ENCODE peak calls at places on chromosomes 12 and 14, in seven cellular contexts. Q, S, W, D, J, B and F are unnamed samples.

GRCh38 chr12:17456486-17456885 is 633.5 kb downstream of the RERGL start:
- DNase-seq in Q (no peak), S (no peak), W (no peak), D (no peak), J (no peak), B (no peak), F (no peak)

GRCh38 chr12:40959041-40959440 is 229.1 kb upstream of the PDZRN4 start:
- DNase-seq in Q (no peak), S (no peak), W (no peak), D (no peak), J (no peak), B (no peak), F (peak; percentile 68)

GRCh38 chr14:20760950-20761349 is 7.3 kb upstream of the EDDM3B start:
- DNase-seq in Q (no peak), S (no peak), W (no peak), D (no peak), J (no peak), B (no peak), F (peak; percentile 39)

GRCh38 chr14:61475316-61475715 is 153.9 kb downstream of the PRKCH start:
- DNase-seq in Q (peak; percentile 24), S (no peak), W (peak; percentile 34), D (no peak), J (no peak), B (no peak), F (peak; percentile 82)

GRCh38 chr12:69433653-69434052 is 36.5 kb upstream of the FRS2 start:
- DNase-seq in Q (no peak), S (no peak), W (no peak), D (no peak), J (no peak), B (no peak), F (no peak)

GRCh38 chr14:21518725-21519124 is 7.4 kb downstream of the SALL2 start:
- DNase-seq in Q (no peak), S (no peak), W (no peak), D (no peak), J (no peak), B (no peak), F (no peak)

GRCh38 chr12:89574736-89575208 is 48.9 kb upstream of the POC1B start:
- DNase-seq in Q (no peak), S (no peak), W (no peak), D (no peak), J (peak; percentile 9), B (no peak), F (no peak)

GRCh38 chr12:75917083-75917482 is 114.5 kb downstream of the PHLDA1 start:
- DNase-seq in Q (no peak), S (no peak), W (no peak), D (no peak), J (no peak), B (no peak), F (no peak)

GRCh38 chr14:100383727-100384158 is 60.6 kb downstream of the SLC25A47 start:
- DNase-seq in Q (peak; percentile 74), S (peak; percentile 53), W (peak; percentile 57), D (peak; percentile 64), J (peak; percentile 36), B (no peak), F (peak; percentile 66)

GRCh38 chr12:98425859-98426258 is 89.5 kb upstream of the TMPO start:
- DNase-seq in Q (no peak), S (no peak), W (no peak), D (no peak), J (no peak), B (no peak), F (no peak)

GRCh38 chr14:25049559-25050493 is at the start of gene STXBP6:
- DNase-seq in Q (peak; percentile 85), S (peak; percentile 84), W (peak; percentile 69), D (no peak), J (peak; percentile 37), B (peak; percentile 73), F (peak; percentile 35)

GRCh38 chr12:4024701-4025419 is 151.7 kb upstream of the PARP11 start:
- DNase-seq in Q (peak; percentile 35), S (no peak), W (no peak), D (no peak), J (no peak), B (no peak), F (no peak)